ENCODE peak calls at places on chromosomes 13 and 19, in eight cellular contexts. T, Z, L, E, Q, U, X and N are unnamed samples.

GRCh38 chr19:47111081-47111589 is 2.4 kb downstream of the ZC3H4 start:
- DNase-seq in Z (no peak), U (peak), T (peak), X (no peak), E (no peak), L (peak), Q (peak), N (no peak)

GRCh38 chr19:31427857-31428256 is 78.6 kb upstream of the TSHZ3 start:
- DNase-seq in Q (no peak), T (no peak), U (no peak), E (no peak), Z (no peak), X (no peak), L (no peak), N (no peak)

GRCh38 chr19:35712910-35713845 is 4.6 kb upstream of the KMT2B start:
- DNase-seq in E (no peak), Q (no peak), L (peak), X (peak), Z (no peak), T (no peak), U (no peak), N (no peak)

GRCh38 chr19:38001158-38001781 is 94.3 kb downstream of the SIPA1L3 start:
- DNase-seq in U (no peak), T (no peak), E (no peak), X (no peak), L (no peak), Q (no peak), Z (no peak), N (no peak)

GRCh38 chr19:58386166-58386575 is 898 bp upstream of the RPS5 start:
- DNase-seq in U (no peak), Q (no peak), E (no peak), Z (no peak), X (peak), T (no peak), L (no peak), N (no peak)

GRCh38 chr19:15577184-15577771 is 37.7 kb upstream of the CYP4F8 start:
- DNase-seq in X (no peak), T (no peak), L (no peak), E (no peak), Q (no peak), U (no peak), Z (no peak), N (no peak)

GRCh38 chr19:44648536-44649370 is 5.0 kb downstream of the PVR start:
- DNase-seq in T (peak), U (no peak), Z (peak), X (no peak), L (no peak), E (no peak), Q (no peak), N (no peak)

GRCh38 chr13:45398862-45399261 is 19.3 kb downstream of the SLC25A30 start:
- DNase-seq in L (no peak), Q (no peak), E (no peak), U (no peak), T (no peak), Z (no peak), X (no peak), N (no peak)

GRCh38 chr19:34489175-34489574 is 7.6 kb downstream of the WTIP start:
- DNase-seq in E (no peak), T (peak), Q (no peak), Z (no peak), X (no peak), L (no peak), U (no peak), N (no peak)

GRCh38 chr13:98961204-98962105 is 16.4 kb downstream of the DOCK9 start:
- DNase-seq in E (no peak), U (no peak), X (no peak), L (no peak), T (no peak), Z (no peak), Q (no peak), N (no peak)

GRCh38 chr13:114109646-114110045 is 22.8 kb downstream of the RASA3 start:
- DNase-seq in Q (peak), T (peak), U (no peak), X (no peak), Z (peak), E (no peak), L (peak), N (no peak)

GRCh38 chr19:38057954-38058690 is 151.1 kb downstream of the SIPA1L3 start:
- DNase-seq in Q (peak), X (no peak), L (peak), Z (no peak), E (no peak), T (peak), U (peak), N (peak)

GRCh38 chr13:112128052-112128610 is 61.2 kb downstream of the SOX1 start:
- DNase-seq in U (no peak), E (no peak), Z (no peak), X (no peak), Q (no peak), T (no peak), L (no peak), N (no peak)

GRCh38 chr13:57557979-57558529 is 73.5 kb upstream of the PCDH17 start:
- DNase-seq in U (no peak), T (no peak), E (no peak), Z (no peak), L (no peak), Q (peak), X (no peak), N (no peak)

GRCh38 chr13:80132741-80133601 is 208.0 kb downstream of the SPRY2 start:
- DNase-seq in Z (peak), L (peak), X (no peak), E (no peak), T (peak), Q (peak), U (peak), N (peak)

GRCh38 chr13:23889598-23890224 is 511 bp upstream of the MIPEP start:
- DNase-seq in E (no peak), X (no peak), Q (peak), L (no peak), U (no peak), Z (no peak), T (no peak), N (no peak)

GRCh38 chr19:53621885-53622710 is 9.7 kb upstream of the DPRX start:
- DNase-seq in U (no peak), E (no peak), X (no peak), L (no peak), T (peak), Z (no peak), Q (no peak), N (peak)

GRCh38 chr19:17879466-17879865 is 7.7 kb downstream of the SLC5A5 start:
- DNase-seq in Q (peak), L (no peak), Z (no peak), E (no peak), T (no peak), U (no peak), X (no peak), N (no peak)

GRCh38 chr19:35846038-35846668 is 6.2 kb downstream of the NPHS1 start:
- DNase-seq in X (no peak), E (no peak), U (no peak), L (no peak), Q (no peak), T (no peak), Z (no peak), N (peak)

GRCh38 chr13:49641810-49642291 is 13.5 kb downstream of the ARL11 start:
- DNase-seq in X (peak), U (no peak), T (peak), L (peak), Q (no peak), E (no peak), Z (no peak), N (no peak)

GRCh38 chr13:112477070-112477619 is 101.0 kb downstream of the SPACA7 start:
- DNase-seq in Q (no peak), X (no peak), Z (peak), L (no peak), T (no peak), E (no peak), U (no peak), N (no peak)

GRCh38 chr19:51359294-51359693 is 6.9 kb downstream of the ETFB start:
- DNase-seq in X (no peak), U (no peak), Q (no peak), E (no peak), Z (no peak), T (no peak), L (no peak), N (no peak)

GRCh38 chr13:21203132-21203531 is 26.7 kb downstream of the MRPL57 start:
- DNase-seq in T (no peak), X (no peak), E (no peak), L (no peak), U (no peak), Q (no peak), Z (no peak), N (no peak)

GRCh38 chr13:29436721-29437250 is 158.7 kb downstream of the SLC7A1 start:
- DNase-seq in E (no peak), U (no peak), Z (no peak), L (no peak), X (no peak), T (no peak), Q (no peak), N (no peak)

GRCh38 chr13:29439601-29440381 is 155.7 kb downstream of the SLC7A1 start:
- DNase-seq in Q (no peak), L (no peak), Z (no peak), T (no peak), U (no peak), X (no peak), E (no peak), N (no peak)

GRCh38 chr13:29441301-29441700 is 154.2 kb downstream of the SLC7A1 start:
- DNase-seq in E (no peak), U (no peak), X (no peak), Q (no peak), T (no peak), Z (no peak), L (no peak), N (no peak)

GRCh38 chr13:29436291-29436690 is 159.2 kb downstream of the SLC7A1 start:
- DNase-seq in E (no peak), X (no peak), U (no peak), Q (no peak), T (no peak), L (no peak), Z (no peak), N (no peak)

DNA sequence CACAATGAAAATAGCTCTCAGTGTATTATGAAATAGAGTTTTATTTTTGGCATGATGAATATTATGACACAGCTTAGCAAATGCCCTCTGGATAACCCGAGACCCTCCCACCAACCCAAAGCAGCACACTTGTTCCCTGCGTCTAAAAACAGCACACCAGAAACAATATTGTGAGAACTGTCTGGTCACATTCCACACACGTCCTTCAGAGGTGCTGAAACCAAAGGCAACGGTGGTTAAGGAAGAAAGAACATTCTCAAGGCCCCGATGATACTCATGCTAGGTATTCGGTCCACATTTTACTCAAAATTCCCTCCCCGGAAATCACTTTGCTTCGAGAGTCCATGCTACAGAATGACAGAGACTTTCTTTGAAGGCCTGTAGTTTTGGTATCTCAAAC is 156.7 kb downstream of the SLC7A1 start:
- DNase-seq in L (no peak), X (no peak), Q (no peak), T (no peak), E (no peak), U (no peak), Z (no peak), N (no peak)
- TF ChIP-seq EP300 in L (no peak), X (no peak), Q (no peak), T (no peak), E (no peak), U (no peak), Z (no peak), N (no peak)

GRCh38 chr13:71912524-71912923 is 45.5 kb upstream of the DACH1 start:
- DNase-seq in Q (no peak), L (no peak), E (no peak), T (no peak), Z (no peak), X (no peak), U (no peak), N (no peak)
- TF ChIP-seq EP300 in Q (no peak), L (no peak), E (no peak), T (no peak), Z (no peak), X (no peak), U (no peak), N (no peak)

GRCh38 chr13:37617162-37617561 is 18.6 kb upstream of the POSTN start:
- DNase-seq in E (no peak), U (no peak), Q (no peak), X (no peak), L (no peak), Z (no peak), T (no peak), N (no peak)

GRCh38 chr13:37616131-37616530 is 17.6 kb upstream of the POSTN start:
- DNase-seq in Z (no peak), T (no peak), X (no peak), E (no peak), L (no peak), U (no peak), Q (no peak), N (no peak)

GRCh38 chr13:37618554-37618953 is 20.0 kb upstream of the POSTN start:
- DNase-seq in X (no peak), Z (no peak), Q (no peak), L (no peak), E (no peak), U (no peak), T (no peak), N (no peak)

GRCh38 chr13:37615271-37615670 is 16.7 kb upstream of the POSTN start:
- DNase-seq in L (no peak), X (no peak), U (no peak), Q (no peak), Z (no peak), E (no peak), T (no peak), N (no peak)
- TF ChIP-seq EP300 in L (no peak), X (no peak), U (no peak), Q (no peak), Z (no peak), E (no peak), T (no peak), N (no peak)

GRCh38 chr13:83325454-83325853 is 556.8 kb downstream of the SLITRK1 start:
- DNase-seq in Q (no peak), T (no peak), E (no peak), Z (no peak), L (no peak), U (no peak), X (no peak), N (no peak)
- TF ChIP-seq EP300 in Q (peak), T (no peak), E (no peak), Z (no peak), L (no peak), U (no peak), X (no peak), N (no peak)

GRCh38 chr19:6551091-6551490 is 20.3 kb downstream of the TNFSF9 start:
- DNase-seq in Q (no peak), E (no peak), X (no peak), L (no peak), U (no peak), Z (no peak), T (no peak), N (no peak)

GRCh38 chr19:6556043-6556449 is 25.2 kb downstream of the TNFSF9 start:
- DNase-seq in T (no peak), Z (no peak), L (no peak), X (no peak), Q (no peak), U (no peak), E (no peak), N (no peak)

GRCh38 chr19:6556480-6556879 is 25.7 kb downstream of the TNFSF9 start:
- DNase-seq in X (no peak), T (no peak), U (no peak), E (no peak), L (no peak), Q (no peak), Z (no peak), N (no peak)

DNA sequence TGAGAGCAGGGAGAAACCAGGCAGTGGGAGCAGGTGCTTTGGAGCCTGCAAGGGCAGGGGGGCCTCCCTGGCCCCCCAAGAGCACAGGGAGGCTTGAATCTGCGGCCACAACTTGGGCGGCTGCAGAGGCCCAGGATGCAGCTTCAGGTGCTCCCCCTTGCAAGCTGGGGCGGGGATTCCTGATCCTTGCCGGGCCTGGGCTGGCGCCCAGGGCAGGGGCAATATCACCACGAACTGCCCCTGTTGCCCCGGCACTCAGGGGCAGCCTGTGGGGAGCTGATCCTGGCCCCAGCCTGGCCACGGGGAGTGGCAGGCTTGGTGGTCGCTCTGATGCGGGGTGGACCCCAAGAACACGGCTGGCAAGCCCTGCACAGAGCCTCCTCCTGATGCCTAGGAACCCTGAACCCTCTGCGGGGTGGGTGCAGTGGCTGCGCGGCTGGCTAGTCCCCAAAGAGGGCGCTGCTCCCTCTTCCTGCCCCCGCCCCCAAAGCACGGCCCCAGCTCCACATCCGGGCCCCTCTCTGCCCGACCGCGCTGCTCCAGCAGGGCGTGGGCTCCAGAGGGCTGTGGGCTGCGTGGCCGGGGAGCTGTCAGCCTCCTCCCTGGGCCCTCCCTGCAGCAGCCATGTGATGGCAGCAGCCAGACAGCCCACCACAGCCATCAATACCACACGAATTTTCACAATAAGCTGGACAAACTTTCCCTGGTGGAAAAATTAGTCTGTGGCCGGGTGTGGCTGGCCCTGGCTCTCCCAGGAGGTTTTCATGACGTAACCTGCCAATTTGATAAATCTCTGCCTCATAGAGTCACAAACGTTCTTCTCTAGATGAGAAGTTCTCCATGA is 21.0 kb downstream of the TNFSF9 start:
- DNase-seq in T (no peak), Q (peak), L (peak), E (no peak), U (no peak), Z (no peak), X (peak), N (peak)
- TF ChIP-seq EP300 in T (no peak), Q (no peak), L (no peak), E (no peak), U (no peak), Z (no peak), X (no peak), N (no peak)

GRCh38 chr13:51122868-51123267 is 11.8 kb upstream of the C13orf42 start:
- DNase-seq in Q (no peak), L (no peak), X (no peak), Z (no peak), E (no peak), U (no peak), T (no peak), N (no peak)

GRCh38 chr13:51130348-51130747 is 19.3 kb upstream of the C13orf42 start:
- DNase-seq in X (no peak), T (no peak), Z (no peak), E (no peak), U (no peak), Q (no peak), L (no peak), N (no peak)

DNA sequence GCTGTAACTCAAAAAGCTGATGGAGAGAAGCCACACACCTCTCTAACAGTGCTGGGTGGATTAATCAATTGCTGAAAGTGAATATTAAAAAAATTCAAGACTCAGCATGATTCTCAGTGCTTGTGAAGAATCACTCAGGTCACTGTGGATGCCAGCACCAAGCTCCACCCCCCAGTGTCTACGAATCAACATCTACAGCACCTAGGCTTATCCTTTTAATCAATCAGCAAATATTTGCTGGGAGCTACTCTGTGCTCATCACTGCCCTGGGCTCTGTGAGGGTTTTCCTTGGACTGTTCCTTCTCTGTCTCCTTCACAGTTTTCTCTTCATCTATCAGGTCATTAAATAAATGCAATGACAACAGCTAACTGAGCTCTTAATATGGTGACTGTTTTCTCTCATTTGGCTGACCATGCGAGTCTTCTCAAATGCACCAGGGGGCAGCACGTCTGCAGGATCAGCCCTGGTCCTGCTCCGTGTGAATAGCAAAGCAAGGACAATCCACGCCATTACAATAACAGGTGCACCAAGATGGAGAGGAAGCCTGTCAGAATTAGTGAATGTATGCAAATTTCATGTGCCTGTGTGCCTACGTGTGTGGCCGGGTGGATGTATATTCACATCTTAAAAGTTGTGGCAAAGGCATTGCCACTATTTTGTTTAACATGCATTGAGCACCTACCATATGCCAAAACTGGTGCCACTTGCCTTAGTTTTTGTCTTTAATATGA is 14.6 kb upstream of the C13orf42 start:
- DNase-seq in T (peak), L (peak), E (peak), U (peak), Q (peak), Z (no peak), X (peak), N (peak)
- TF ChIP-seq EP300 in T (no peak), L (no peak), E (no peak), U (no peak), Q (no peak), Z (no peak), X (no peak), N (no peak)

DNA sequence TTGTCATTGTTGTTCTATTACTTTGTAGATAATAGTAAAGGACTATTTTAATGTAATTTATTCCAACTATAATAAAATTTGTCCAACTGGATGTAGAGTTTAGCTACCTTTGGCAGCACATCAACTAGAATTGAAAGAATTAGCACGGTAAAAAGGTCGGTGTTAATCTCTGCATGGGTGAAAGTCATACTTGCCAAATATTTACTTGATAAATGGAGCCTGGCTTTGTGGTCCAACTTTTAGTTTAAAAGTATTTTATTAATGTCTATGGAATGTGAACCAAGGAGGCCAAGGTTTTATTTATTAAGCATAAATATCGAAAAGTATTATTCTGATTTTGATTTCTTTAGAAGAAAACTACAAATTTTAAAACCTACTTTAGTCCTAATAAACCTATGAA is 1389.0 kb downstream of the PCDH9 start:
- DNase-seq in U (no peak), L (no peak), Q (no peak), T (no peak), E (no peak), Z (no peak), X (no peak), N (no peak)
- TF ChIP-seq EP300 in U (no peak), L (no peak), Q (no peak), T (no peak), E (no peak), Z (no peak), X (no peak), N (no peak)

GRCh38 chr13:43942301-43942700 is 62.6 kb downstream of the LACC1 start:
- DNase-seq in L (no peak), Z (no peak), Q (no peak), U (no peak), X (no peak), T (no peak), E (no peak), N (no peak)
- TF ChIP-seq EP300 in L (no peak), Z (no peak), Q (no peak), U (no peak), X (no peak), T (no peak), E (no peak), N (no peak)